ENCODE peak calls at places on chromosomes 2 and 18, in five cellular contexts. One of them, this sample, is unnamed. For H3K4me1, the result is how much of the 10 kb centered on the place peaks cover.

GRCh38 chr2:125167152-125167551 is 1142.1 kb downstream of the CNTNAP5 start:
- DNase-seq in esophagus muscularis mucosa: no peak
- DNase-seq in ovary: no peak
- DNase-seq in tibial nerve: no peak
- DNase-seq in heart right ventricle: no peak
- DNase-seq in this sample: no peak

GRCh38 chr2:241835605-241836004 is 23.1 kb downstream of the PDCD1 start:
- DNase-seq in esophagus muscularis mucosa: no peak
- DNase-seq in heart right ventricle: no peak
- DNase-seq in ovary: no peak
- DNase-seq in tibial nerve: no peak
- DNase-seq in this sample: no peak

GRCh38 chr18:5238371-5238758 is 41.3 kb upstream of the AKAIN1 start:
- DNase-seq in heart right ventricle: peak
- DNase-seq in tibial nerve: peak
- DNase-seq in esophagus muscularis mucosa: no peak
- DNase-seq in ovary: peak
- DNase-seq in this sample: peak

GRCh38 chr2:86703704-86704370 is 16.3 kb upstream of the RMND5A start:
- DNase-seq in tibial nerve: peak
- DNase-seq in esophagus muscularis mucosa: no peak
- DNase-seq in ovary: no peak
- DNase-seq in heart right ventricle: peak
- DNase-seq in this sample: no peak

GRCh38 chr2:18976112-18976961 is 382.1 kb downstream of the OSR1 start:
- DNase-seq in ovary: no peak
- DNase-seq in heart right ventricle: no peak
- DNase-seq in esophagus muscularis mucosa: no peak
- DNase-seq in tibial nerve: no peak
- DNase-seq in this sample: no peak

GRCh38 chr18:13800505-13801259 is 23.3 kb upstream of the MC5R start:
- DNase-seq in esophagus muscularis mucosa: no peak
- DNase-seq in ovary: peak
- DNase-seq in heart right ventricle: peak
- DNase-seq in tibial nerve: no peak
- DNase-seq in this sample: peak

GRCh38 chr2:4408311-4408710 is 704.9 kb downstream of the DCDC2C start:
- DNase-seq in tibial nerve: no peak
- DNase-seq in ovary: no peak
- DNase-seq in heart right ventricle: no peak
- DNase-seq in esophagus muscularis mucosa: no peak
- DNase-seq in this sample: no peak

GRCh38 chr2:196464311-196464710 is 175.2 kb upstream of the CCDC150 start:
- DNase-seq in ovary: no peak
- DNase-seq in heart right ventricle: no peak
- DNase-seq in tibial nerve: no peak
- DNase-seq in esophagus muscularis mucosa: no peak
- DNase-seq in this sample: no peak

GRCh38 chr2:72006188-72006736 is 141.4 kb downstream of the CYP26B1 start:
- DNase-seq in esophagus muscularis mucosa: no peak
- DNase-seq in tibial nerve: no peak
- DNase-seq in ovary: no peak
- DNase-seq in heart right ventricle: no peak
- DNase-seq in this sample: no peak

GRCh38 chr2:101942846-101943245 is 48.9 kb upstream of the IL1R2 start:
- DNase-seq in ovary: no peak
- DNase-seq in heart right ventricle: no peak
- DNase-seq in esophagus muscularis mucosa: no peak
- DNase-seq in tibial nerve: no peak
- DNase-seq in this sample: no peak

GRCh38 chr2:212949786-212950185 is 201.6 kb downstream of the IKZF2 start:
- DNase-seq in ovary: no peak
- DNase-seq in tibial nerve: no peak
- DNase-seq in heart right ventricle: no peak
- DNase-seq in esophagus muscularis mucosa: no peak
- DNase-seq in this sample: no peak

GRCh38 chr2:167510071-167510759 is 621.9 kb downstream of the XIRP2 start:
- DNase-seq in tibial nerve: no peak
- DNase-seq in ovary: no peak
- DNase-seq in esophagus muscularis mucosa: no peak
- DNase-seq in heart right ventricle: no peak
- DNase-seq in this sample: no peak

GRCh38 chr2:137948894-137949293 is 15.4 kb upstream of the HNMT start:
- DNase-seq in ovary: no peak
- DNase-seq in esophagus muscularis mucosa: no peak
- DNase-seq in heart right ventricle: no peak
- DNase-seq in tibial nerve: no peak
- DNase-seq in this sample: no peak

GRCh38 chr18:37019157-37019571 is 190.2 kb downstream of the KIAA1328 start:
- DNase-seq in heart right ventricle: no peak
- DNase-seq in esophagus muscularis mucosa: no peak
- DNase-seq in tibial nerve: no peak
- DNase-seq in ovary: no peak
- DNase-seq in this sample: no peak

GRCh38 chr2:201918981-201919380 is 112.6 kb downstream of the CDK15 start:
- DNase-seq in esophagus muscularis mucosa: no peak
- DNase-seq in ovary: no peak
- DNase-seq in tibial nerve: no peak
- DNase-seq in heart right ventricle: no peak
- DNase-seq in this sample: no peak

GRCh38 chr2:174337337-174338154 is 2.8 kb downstream of the SP9 start:
- DNase-seq in heart right ventricle: no peak
- DNase-seq in esophagus muscularis mucosa: no peak
- DNase-seq in tibial nerve: no peak
- DNase-seq in ovary: no peak
- DNase-seq in this sample: no peak
- H3K4me1 ChIP-seq in heart right ventricle: half or more
- H3K4me1 ChIP-seq in esophagus muscularis mucosa: half or more
- H3K4me1 ChIP-seq in tibial nerve: under half
- H3K4me1 ChIP-seq in ovary: under half
- H3K4me1 ChIP-seq in this sample: half or more

GRCh38 chr2:3312576-3313345 is 64.9 kb downstream of the EIPR1 start:
- DNase-seq in tibial nerve: no peak
- DNase-seq in ovary: no peak
- DNase-seq in esophagus muscularis mucosa: no peak
- DNase-seq in heart right ventricle: no peak
- DNase-seq in this sample: no peak
- H3K27ac ChIP-seq in tibial nerve: no peak
- H3K27ac ChIP-seq in ovary: no peak
- H3K27ac ChIP-seq in esophagus muscularis mucosa: no peak
- H3K27ac ChIP-seq in heart right ventricle: no peak
- H3K27ac ChIP-seq in this sample: no peak

GRCh38 chr2:11406492-11407381 is 59.2 kb downstream of the E2F6 start:
- DNase-seq in heart right ventricle: no peak
- DNase-seq in esophagus muscularis mucosa: no peak
- DNase-seq in ovary: peak
- DNase-seq in tibial nerve: no peak
- DNase-seq in this sample: peak
- H3K4me1 ChIP-seq in heart right ventricle: under half
- H3K4me1 ChIP-seq in esophagus muscularis mucosa: under half
- H3K4me1 ChIP-seq in ovary: under half
- H3K4me1 ChIP-seq in tibial nerve: under half
- H3K4me1 ChIP-seq in this sample: under half

DNA sequence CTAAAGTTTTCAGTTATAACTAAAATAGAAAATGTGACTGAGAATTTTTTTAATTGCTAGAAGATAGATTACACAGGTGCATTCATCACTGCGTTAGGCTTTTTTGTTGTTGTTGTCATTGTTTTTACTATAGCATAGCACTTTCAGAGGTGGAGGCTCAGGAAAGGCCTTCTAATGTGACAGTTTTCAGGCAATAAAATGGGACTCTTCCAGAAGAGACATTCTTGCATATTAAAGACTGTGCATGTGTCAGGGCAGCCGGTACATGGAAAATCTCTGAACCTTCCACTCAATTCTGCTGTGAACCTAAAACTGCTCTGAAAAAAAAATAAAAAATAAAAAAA is 175.2 kb downstream of the METTL4 start:
- DNase-seq in ovary: no peak
- DNase-seq in esophagus muscularis mucosa: no peak
- DNase-seq in tibial nerve: no peak
- DNase-seq in heart right ventricle: no peak
- DNase-seq in this sample: no peak
- H3K27ac ChIP-seq in ovary: no peak
- H3K27ac ChIP-seq in esophagus muscularis mucosa: no peak
- H3K27ac ChIP-seq in tibial nerve: no peak
- H3K27ac ChIP-seq in heart right ventricle: no peak
- H3K27ac ChIP-seq in this sample: no peak

GRCh38 chr18:50159654-50160046 is 35.3 kb downstream of the MYO5B start:
- DNase-seq in ovary: no peak
- DNase-seq in heart right ventricle: no peak
- DNase-seq in esophagus muscularis mucosa: no peak
- DNase-seq in tibial nerve: no peak
- DNase-seq in this sample: no peak
- H3K4me1 ChIP-seq in ovary: under half
- H3K4me1 ChIP-seq in heart right ventricle: under half
- H3K4me1 ChIP-seq in esophagus muscularis mucosa: under half
- H3K4me1 ChIP-seq in tibial nerve: under half
- H3K4me1 ChIP-seq in this sample: under half

GRCh38 chr18:267380-267687 is 513 bp downstream of the THOC1 start:
- DNase-seq in ovary: no peak
- DNase-seq in tibial nerve: no peak
- DNase-seq in esophagus muscularis mucosa: no peak
- DNase-seq in heart right ventricle: no peak
- DNase-seq in this sample: no peak

GRCh38 chr18:273525-273924 is 5.7 kb upstream of the THOC1 start:
- DNase-seq in tibial nerve: no peak
- DNase-seq in esophagus muscularis mucosa: no peak
- DNase-seq in ovary: no peak
- DNase-seq in heart right ventricle: no peak
- DNase-seq in this sample: no peak

GRCh38 chr18:269480-270090 is 1.7 kb upstream of the THOC1 start:
- DNase-seq in tibial nerve: no peak
- DNase-seq in heart right ventricle: no peak
- DNase-seq in esophagus muscularis mucosa: no peak
- DNase-seq in ovary: no peak
- DNase-seq in this sample: no peak

GRCh38 chr18:272650-273049 is 4.8 kb upstream of the THOC1 start:
- DNase-seq in esophagus muscularis mucosa: no peak
- DNase-seq in tibial nerve: no peak
- DNase-seq in heart right ventricle: no peak
- DNase-seq in ovary: no peak
- DNase-seq in this sample: no peak

DNA sequence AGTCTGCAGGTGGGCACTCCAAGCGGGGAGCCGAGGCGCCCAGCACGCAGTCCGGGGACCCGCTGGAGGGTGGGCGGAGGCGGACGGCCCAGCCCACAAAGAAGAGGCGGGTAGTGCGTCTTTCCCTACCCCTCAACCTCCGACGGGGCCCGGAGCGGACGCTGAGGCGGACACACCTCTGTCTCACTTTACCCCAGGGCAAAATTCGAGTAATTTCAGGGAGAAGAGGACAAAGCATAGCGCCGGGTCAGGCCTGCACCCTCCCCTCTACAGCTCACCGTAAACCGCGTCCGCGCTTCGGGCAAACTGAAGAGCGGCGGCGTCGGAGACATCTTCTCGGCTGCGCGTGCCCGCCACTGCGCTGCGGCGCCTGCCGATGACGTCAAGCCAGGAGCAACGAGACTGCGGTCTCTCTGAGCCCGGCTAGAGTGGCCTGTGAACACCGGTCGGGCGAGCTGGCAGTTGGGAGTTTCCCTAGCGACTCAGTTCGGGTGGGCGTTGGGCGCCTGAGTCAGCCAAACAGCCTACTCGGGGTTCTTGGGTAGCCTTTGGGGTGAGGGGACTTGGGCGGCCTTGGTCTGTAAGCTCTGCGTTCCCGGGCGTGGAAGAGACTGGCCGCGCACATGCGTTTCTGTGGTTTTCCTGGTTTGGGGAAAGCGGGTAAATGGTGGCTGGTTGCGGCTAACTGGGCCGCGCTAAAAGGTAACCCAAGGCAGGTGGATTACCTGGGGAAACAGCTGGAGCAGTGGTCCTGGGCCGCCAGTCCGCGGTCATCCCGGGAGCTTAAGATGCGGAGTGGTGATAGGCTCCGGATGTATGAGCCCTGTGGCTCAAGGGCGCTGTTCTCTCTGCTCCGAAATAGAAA is at the start of gene THOC1:
- DNase-seq in heart right ventricle: peak
- DNase-seq in esophagus muscularis mucosa: peak
- DNase-seq in ovary: peak
- DNase-seq in tibial nerve: peak
- DNase-seq in this sample: peak
- H3K27ac ChIP-seq in heart right ventricle: peak
- H3K27ac ChIP-seq in esophagus muscularis mucosa: peak
- H3K27ac ChIP-seq in ovary: peak
- H3K27ac ChIP-seq in tibial nerve: peak
- H3K27ac ChIP-seq in this sample: peak

DNA sequence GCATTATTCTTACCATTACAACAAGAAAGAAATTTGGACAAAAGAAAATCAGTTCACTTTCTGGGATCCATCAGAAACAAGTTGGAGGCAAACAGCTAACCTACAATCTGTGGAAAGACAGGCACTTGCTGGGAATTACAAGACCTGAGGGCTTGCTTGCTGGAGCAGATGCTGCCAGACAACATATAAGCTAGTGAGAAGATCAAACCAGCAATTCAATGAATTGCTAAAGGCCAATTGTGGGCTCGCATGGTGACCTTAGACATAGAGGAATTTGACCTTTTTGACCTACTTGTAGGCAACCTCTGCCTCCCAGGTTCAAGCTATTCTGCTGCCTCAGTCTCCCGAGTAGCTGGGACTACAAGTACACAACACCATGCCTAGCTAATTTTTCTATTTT is 921.2 kb upstream of the CNTNAP5 start:
- DNase-seq in ovary: no peak
- DNase-seq in esophagus muscularis mucosa: no peak
- DNase-seq in tibial nerve: no peak
- DNase-seq in heart right ventricle: no peak
- DNase-seq in this sample: no peak
- H3K4me1 ChIP-seq in ovary: under half
- H3K4me1 ChIP-seq in esophagus muscularis mucosa: under half
- H3K4me1 ChIP-seq in tibial nerve: under half
- H3K4me1 ChIP-seq in heart right ventricle: under half
- H3K4me1 ChIP-seq in this sample: under half

GRCh38 chr2:43144265-43144664 is 82.1 kb downstream of the ZFP36L2 start:
- DNase-seq in tibial nerve: no peak
- DNase-seq in ovary: no peak
- DNase-seq in heart right ventricle: no peak
- DNase-seq in esophagus muscularis mucosa: no peak
- DNase-seq in this sample: no peak

GRCh38 chr2:43143756-43144155 is 82.7 kb downstream of the ZFP36L2 start:
- DNase-seq in esophagus muscularis mucosa: no peak
- DNase-seq in heart right ventricle: no peak
- DNase-seq in ovary: no peak
- DNase-seq in tibial nerve: no peak
- DNase-seq in this sample: no peak

GRCh38 chr2:43139996-43140621 is 86.3 kb downstream of the ZFP36L2 start:
- DNase-seq in heart right ventricle: peak
- DNase-seq in ovary: peak
- DNase-seq in tibial nerve: peak
- DNase-seq in esophagus muscularis mucosa: no peak
- DNase-seq in this sample: no peak

GRCh38 chr2:43146083-43146482 is 80.3 kb downstream of the ZFP36L2 start:
- DNase-seq in ovary: no peak
- DNase-seq in tibial nerve: no peak
- DNase-seq in heart right ventricle: no peak
- DNase-seq in esophagus muscularis mucosa: no peak
- DNase-seq in this sample: no peak

GRCh38 chr2:43142921-43143438 is 83.4 kb downstream of the ZFP36L2 start:
- DNase-seq in esophagus muscularis mucosa: no peak
- DNase-seq in tibial nerve: no peak
- DNase-seq in ovary: no peak
- DNase-seq in heart right ventricle: no peak
- DNase-seq in this sample: no peak
- H3K27ac ChIP-seq in esophagus muscularis mucosa: no peak
- H3K27ac ChIP-seq in tibial nerve: no peak
- H3K27ac ChIP-seq in ovary: no peak
- H3K27ac ChIP-seq in heart right ventricle: no peak
- H3K27ac ChIP-seq in this sample: no peak